ENCODE peak calls at places on chromosomes 1 and 21, in four cellular contexts. One of them, this sample, is unnamed. For H3K27me3 and H3K4me1, the result is how much of the 10 kb centered on the place peaks cover.

GRCh38 chr1:209590405-209590804 is 6.9 kb downstream of the CAMK1G start:
- DNase-seq in K562: peak
- DNase-seq in IMR-90: no peak
- DNase-seq in GM12878: no peak
- DNase-seq in this sample: peak

GRCh38 chr1:234656981-234657651 is 47.1 kb upstream of the IRF2BP2 start:
- DNase-seq in GM12878: no peak
- DNase-seq in IMR-90: peak
- DNase-seq in K562: peak
- DNase-seq in this sample: peak

GRCh38 chr1:243254233-243254926 is 701 bp downstream of the CEP170 start:
- DNase-seq in K562: peak
- DNase-seq in GM12878: no peak
- DNase-seq in IMR-90: peak
- DNase-seq in this sample: peak

GRCh38 chr1:9875636-9876000 is 34.5 kb downstream of the CTNNBIP1 start:
- DNase-seq in IMR-90: no peak
- DNase-seq in GM12878: no peak
- DNase-seq in K562: no peak
- DNase-seq in this sample: no peak

GRCh38 chr1:113976609-113977278 is 2.5 kb upstream of the OLFML3 start:
- DNase-seq in GM12878: no peak
- DNase-seq in IMR-90: peak
- DNase-seq in K562: peak
- DNase-seq in this sample: peak

GRCh38 chr1:166974647-166975345 is 544 bp downstream of the ILDR2 start:
- DNase-seq in IMR-90: no peak
- DNase-seq in K562: no peak
- DNase-seq in GM12878: no peak
- DNase-seq in this sample: no peak

GRCh38 chr1:40634901-40635655 is 30.4 kb downstream of the RIMS3 start:
- DNase-seq in GM12878: no peak
- DNase-seq in IMR-90: peak
- DNase-seq in K562: no peak
- DNase-seq in this sample: no peak

GRCh38 chr21:31254131-31254530 is 89.9 kb downstream of the TIAM1 start:
- DNase-seq in IMR-90: no peak
- DNase-seq in K562: no peak
- DNase-seq in GM12878: no peak
- DNase-seq in this sample: no peak

GRCh38 chr1:183841550-183841949 is 36.6 kb downstream of the RGL1 start:
- DNase-seq in K562: no peak
- DNase-seq in IMR-90: peak
- DNase-seq in GM12878: peak
- DNase-seq in this sample: no peak

GRCh38 chr21:25970254-25970930 is 200.2 kb downstream of the APP start:
- DNase-seq in K562: no peak
- DNase-seq in IMR-90: no peak
- DNase-seq in GM12878: no peak
- DNase-seq in this sample: no peak

GRCh38 chr21:44880762-44881585 is 7.5 kb upstream of the PTTG1IP start:
- DNase-seq in K562: no peak
- DNase-seq in GM12878: no peak
- DNase-seq in IMR-90: peak
- DNase-seq in this sample: no peak

GRCh38 chr1:183070923-183071618 is 47.9 kb downstream of the LAMC1 start:
- DNase-seq in K562: no peak
- DNase-seq in IMR-90: peak
- DNase-seq in GM12878: peak
- DNase-seq in this sample: no peak

GRCh38 chr1:58249729-58250586 is 296.6 kb downstream of the OMA1 start:
- DNase-seq in IMR-90: peak
- DNase-seq in K562: peak
- DNase-seq in GM12878: no peak
- DNase-seq in this sample: peak

GRCh38 chr1:198873696-198874230 is 234.9 kb downstream of the PTPRC start:
- DNase-seq in IMR-90: no peak
- DNase-seq in GM12878: no peak
- DNase-seq in K562: no peak
- DNase-seq in this sample: no peak

GRCh38 chr1:52288286-52288685 is 77.7 kb downstream of the CC2D1B start:
- DNase-seq in IMR-90: peak
- DNase-seq in K562: no peak
- DNase-seq in GM12878: no peak
- DNase-seq in this sample: no peak

GRCh38 chr1:161725888-161726630 is 4.7 kb downstream of the FCRLB start:
- DNase-seq in GM12878: no peak
- DNase-seq in IMR-90: peak
- DNase-seq in K562: peak
- DNase-seq in this sample: peak

GRCh38 chr1:22751124-22751531 is 40.5 kb downstream of the EPHB2 start:
- DNase-seq in GM12878: no peak
- DNase-seq in IMR-90: no peak
- DNase-seq in K562: no peak
- DNase-seq in this sample: no peak

GRCh38 chr1:1128454-1129139 is 12.7 kb upstream of the C1orf159 start:
- DNase-seq in GM12878: no peak
- DNase-seq in IMR-90: no peak
- DNase-seq in K562: no peak
- DNase-seq in this sample: no peak

GRCh38 chr1:173249349-173249748 is 42.2 kb upstream of the TNFSF4 start:
- DNase-seq in IMR-90: no peak
- DNase-seq in GM12878: no peak
- DNase-seq in K562: no peak
- DNase-seq in this sample: no peak

GRCh38 chr1:28915036-28915895 is 897 bp downstream of the EPB41 start:
- DNase-seq in GM12878: no peak
- DNase-seq in IMR-90: peak
- DNase-seq in K562: no peak
- DNase-seq in this sample: peak

GRCh38 chr1:43052322-43052721 is 93.7 kb upstream of the SLC2A1 start:
- DNase-seq in GM12878: no peak
- DNase-seq in IMR-90: no peak
- DNase-seq in K562: no peak
- DNase-seq in this sample: no peak

GRCh38 chr1:212968385-212968863 is 18.1 kb downstream of the VASH2 start:
- DNase-seq in GM12878: no peak
- DNase-seq in IMR-90: no peak
- DNase-seq in K562: no peak
- DNase-seq in this sample: no peak

GRCh38 chr1:152348447-152348846 is 11.4 kb downstream of the FLG2 start:
- DNase-seq in IMR-90: no peak
- DNase-seq in K562: no peak
- DNase-seq in GM12878: no peak
- DNase-seq in this sample: no peak

GRCh38 chr1:168320805-168321577 is 40.3 kb downstream of the TBX19 start:
- DNase-seq in GM12878: no peak
- DNase-seq in IMR-90: peak
- DNase-seq in K562: peak
- DNase-seq in this sample: no peak

GRCh38 chr21:44039828-44040227 is 27.7 kb downstream of the TRAPPC10 start:
- DNase-seq in K562: no peak
- DNase-seq in IMR-90: no peak
- DNase-seq in GM12878: no peak
- DNase-seq in this sample: no peak

GRCh38 chr1:153563991-153564390 is 1.7 kb downstream of the S100A2 start:
- DNase-seq in K562: no peak
- DNase-seq in GM12878: no peak
- DNase-seq in IMR-90: no peak
- DNase-seq in this sample: no peak

GRCh38 chr1:51417496-51418383 is 87.4 kb upstream of the TTC39A start:
- DNase-seq in IMR-90: peak
- DNase-seq in GM12878: no peak
- DNase-seq in K562: no peak
- DNase-seq in this sample: no peak

GRCh38 chr1:239386453-239387303 is at the start of gene CHRM3:
- DNase-seq in IMR-90: no peak
- DNase-seq in GM12878: no peak
- DNase-seq in K562: no peak
- DNase-seq in this sample: peak

GRCh38 chr21:44582980-44583799 is 2.8 kb upstream of the KRTAP10-5 start:
- DNase-seq in GM12878: no peak
- DNase-seq in IMR-90: no peak
- DNase-seq in K562: no peak
- DNase-seq in this sample: no peak

GRCh38 chr21:27233514-27233913 is 266.6 kb upstream of the ADAMTS5 start:
- DNase-seq in IMR-90: no peak
- DNase-seq in K562: no peak
- DNase-seq in GM12878: no peak
- DNase-seq in this sample: no peak

GRCh38 chr1:225509376-225509707 is 81.5 kb upstream of the LBR start:
- DNase-seq in K562: no peak
- DNase-seq in GM12878: no peak
- DNase-seq in IMR-90: no peak
- DNase-seq in this sample: no peak

GRCh38 chr1:202279806-202280205 is 61.9 kb downstream of the UBE2T start:
- DNase-seq in GM12878: no peak
- DNase-seq in IMR-90: peak
- DNase-seq in K562: no peak
- DNase-seq in this sample: no peak

GRCh38 chr1:31671147-31671546 is 26.5 kb upstream of the PEF1 start:
- DNase-seq in IMR-90: no peak
- DNase-seq in GM12878: no peak
- DNase-seq in K562: no peak
- DNase-seq in this sample: no peak

GRCh38 chr1:8047112-8047511 is 21.0 kb upstream of the ERRFI1 start:
- DNase-seq in GM12878: no peak
- DNase-seq in IMR-90: peak
- DNase-seq in K562: no peak
- DNase-seq in this sample: no peak

GRCh38 chr21:38175321-38175720 is 81.5 kb upstream of the KCNJ15 start:
- DNase-seq in IMR-90: no peak
- DNase-seq in GM12878: no peak
- DNase-seq in K562: no peak
- DNase-seq in this sample: no peak

GRCh38 chr1:29485096-29485925 is 249.0 kb downstream of the PTPRU start:
- DNase-seq in K562: no peak
- DNase-seq in GM12878: no peak
- DNase-seq in IMR-90: no peak
- DNase-seq in this sample: no peak

GRCh38 chr21:35885942-35886541 is 174.3 kb downstream of the SETD4 start:
- DNase-seq in IMR-90: no peak
- DNase-seq in K562: no peak
- DNase-seq in GM12878: no peak
- DNase-seq in this sample: no peak
- TF ChIP-seq RCOR1 in IMR-90: no peak
- TF ChIP-seq RCOR1 in K562: no peak
- TF ChIP-seq RCOR1 in GM12878: no peak
- TF ChIP-seq RCOR1 in this sample: no peak

GRCh38 chr1:228058172-228058980 is 24.1 kb upstream of the ARF1 start:
- DNase-seq in K562: no peak
- DNase-seq in IMR-90: no peak
- DNase-seq in GM12878: no peak
- DNase-seq in this sample: no peak
- H3K27me3 ChIP-seq in K562: under half
- H3K27me3 ChIP-seq in IMR-90: under half
- H3K27me3 ChIP-seq in GM12878: under half
- H3K27me3 ChIP-seq in this sample: under half

GRCh38 chr1:16064536-16065196 is 8.8 kb downstream of the FAM131C start:
- DNase-seq in GM12878: no peak
- DNase-seq in K562: no peak
- DNase-seq in IMR-90: no peak
- DNase-seq in this sample: no peak
- H3K4me1 ChIP-seq in GM12878: under half
- H3K4me1 ChIP-seq in K562: under half
- H3K4me1 ChIP-seq in IMR-90: under half
- H3K4me1 ChIP-seq in this sample: under half

GRCh38 chr1:233293556-233294446 is 1.7 kb downstream of the PCNX2 start:
- DNase-seq in GM12878: no peak
- DNase-seq in K562: no peak
- DNase-seq in IMR-90: peak
- DNase-seq in this sample: no peak

GRCh38 chr1:233294991-233295774 is at the start of gene PCNX2:
- DNase-seq in K562: peak
- DNase-seq in IMR-90: peak
- DNase-seq in GM12878: no peak
- DNase-seq in this sample: peak

GRCh38 chr1:233299450-233299849 is 3.9 kb upstream of the PCNX2 start:
- DNase-seq in IMR-90: no peak
- DNase-seq in GM12878: no peak
- DNase-seq in K562: no peak
- DNase-seq in this sample: no peak

GRCh38 chr1:233300326-233300725 is 4.8 kb upstream of the PCNX2 start:
- DNase-seq in IMR-90: peak
- DNase-seq in GM12878: no peak
- DNase-seq in K562: no peak
- DNase-seq in this sample: no peak

DNA sequence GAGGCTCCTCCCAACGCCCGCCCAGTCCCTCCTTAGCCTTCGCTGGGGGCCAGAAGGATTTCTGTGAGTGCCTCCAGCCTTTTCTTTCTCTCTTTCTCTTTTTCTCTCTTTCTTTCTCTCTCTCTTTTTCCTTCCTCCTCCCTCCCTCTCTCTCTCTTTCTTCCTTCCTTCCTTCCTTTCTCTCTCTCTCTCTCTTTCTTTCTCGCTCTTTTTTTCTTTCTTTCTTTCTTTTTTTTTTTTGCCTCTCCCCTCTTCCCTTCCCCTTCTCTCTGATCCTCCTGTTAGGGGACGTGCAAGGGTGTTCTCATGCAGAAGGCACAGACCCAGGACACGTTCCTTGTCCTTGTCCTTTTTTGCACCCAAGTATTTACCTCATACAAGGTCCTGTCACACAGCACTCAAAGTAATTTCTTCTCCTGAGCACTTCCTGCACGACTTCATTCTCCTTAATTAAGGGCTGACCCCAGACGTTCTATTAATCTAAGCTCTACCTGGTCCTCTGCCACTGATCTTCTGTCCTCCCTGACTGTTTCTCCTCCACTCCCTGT is 324 bp upstream of the PCNX2 start:
- DNase-seq in GM12878: no peak
- DNase-seq in K562: no peak
- DNase-seq in IMR-90: no peak
- DNase-seq in this sample: no peak
- TF ChIP-seq RCOR1 in GM12878: no peak
- TF ChIP-seq RCOR1 in K562: no peak
- TF ChIP-seq RCOR1 in IMR-90: no peak
- TF ChIP-seq RCOR1 in this sample: no peak

GRCh38 chr1:90784186-90784847 is 67.2 kb upstream of the BARHL2 start:
- DNase-seq in GM12878: no peak
- DNase-seq in IMR-90: no peak
- DNase-seq in K562: no peak
- DNase-seq in this sample: no peak

GRCh38 chr1:90781429-90782020 is 64.4 kb upstream of the BARHL2 start:
- DNase-seq in GM12878: no peak
- DNase-seq in K562: no peak
- DNase-seq in IMR-90: no peak
- DNase-seq in this sample: no peak

GRCh38 chr1:90782046-90782445 is 64.9 kb upstream of the BARHL2 start:
- DNase-seq in GM12878: no peak
- DNase-seq in IMR-90: no peak
- DNase-seq in K562: no peak
- DNase-seq in this sample: no peak

GRCh38 chr1:90783181-90783580 is 66.1 kb upstream of the BARHL2 start:
- DNase-seq in K562: no peak
- DNase-seq in GM12878: no peak
- DNase-seq in IMR-90: no peak
- DNase-seq in this sample: no peak

GRCh38 chr1:90786709-90787108 is 69.6 kb upstream of the BARHL2 start:
- DNase-seq in IMR-90: no peak
- DNase-seq in GM12878: no peak
- DNase-seq in K562: no peak
- DNase-seq in this sample: no peak
- H3K27me3 ChIP-seq in IMR-90: under half
- H3K27me3 ChIP-seq in GM12878: under half
- H3K27me3 ChIP-seq in K562: under half
- H3K27me3 ChIP-seq in this sample: under half

This sample was measured in SK-N-SH.